ENCODE peak calls at places on chromosome 5, in five cellular contexts. One of them, this sample, is unnamed.

GRCh38 chr5:34627794-34628193 is 28.3 kb upstream of the RAI14 start:
- DNase-seq in neuronal stem cell: no peak
- DNase-seq in osteoblast: no peak
- DNase-seq in non-pigmented ciliary epithelial cell: peak
- DNase-seq in GM13976: no peak
- DNase-seq in this sample: peak

GRCh38 chr5:146060221-146060585 is 45.2 kb downstream of the PLAC8L1 start:
- DNase-seq in neuronal stem cell: no peak
- DNase-seq in osteoblast: peak
- DNase-seq in non-pigmented ciliary epithelial cell: no peak
- DNase-seq in GM13976: no peak
- DNase-seq in this sample: no peak

GRCh38 chr5:140311011-140311467 is 8.1 kb upstream of the PFDN1 start:
- DNase-seq in neuronal stem cell: no peak
- DNase-seq in osteoblast: peak
- DNase-seq in non-pigmented ciliary epithelial cell: peak
- DNase-seq in GM13976: no peak
- DNase-seq in this sample: peak

GRCh38 chr5:13133951-13134350 is 810.5 kb downstream of the DNAH5 start:
- DNase-seq in neuronal stem cell: no peak
- DNase-seq in osteoblast: no peak
- DNase-seq in non-pigmented ciliary epithelial cell: no peak
- DNase-seq in GM13976: no peak
- DNase-seq in this sample: no peak

GRCh38 chr5:74953961-74954720 is 88.0 kb upstream of the FAM169A start:
- DNase-seq in neuronal stem cell: no peak
- DNase-seq in osteoblast: peak
- DNase-seq in non-pigmented ciliary epithelial cell: no peak
- DNase-seq in GM13976: peak
- DNase-seq in this sample: no peak

GRCh38 chr5:121189569-121190305 is 661.9 kb upstream of the FTMT start:
- DNase-seq in neuronal stem cell: no peak
- DNase-seq in osteoblast: peak
- DNase-seq in non-pigmented ciliary epithelial cell: peak
- DNase-seq in GM13976: no peak
- DNase-seq in this sample: peak

GRCh38 chr5:146218163-146218562 is 14.8 kb downstream of the RBM27 start:
- DNase-seq in neuronal stem cell: no peak
- DNase-seq in osteoblast: no peak
- DNase-seq in non-pigmented ciliary epithelial cell: no peak
- DNase-seq in GM13976: no peak
- DNase-seq in this sample: no peak

GRCh38 chr5:98170994-98171393 is 602.5 kb upstream of the RGMB start:
- DNase-seq in neuronal stem cell: no peak
- DNase-seq in osteoblast: no peak
- DNase-seq in non-pigmented ciliary epithelial cell: no peak
- DNase-seq in GM13976: no peak
- DNase-seq in this sample: no peak

GRCh38 chr5:135140805-135141204 is 106.8 kb upstream of the PITX1 start:
- DNase-seq in neuronal stem cell: no peak
- DNase-seq in osteoblast: peak
- DNase-seq in non-pigmented ciliary epithelial cell: no peak
- DNase-seq in GM13976: no peak
- DNase-seq in this sample: no peak

GRCh38 chr5:1011226-1011631 is 2.6 kb downstream of the NKD2 start:
- DNase-seq in neuronal stem cell: no peak
- DNase-seq in osteoblast: peak
- DNase-seq in non-pigmented ciliary epithelial cell: no peak
- DNase-seq in GM13976: peak
- DNase-seq in this sample: no peak

GRCh38 chr5:15791859-15792258 is 291.9 kb downstream of the FBXL7 start:
- DNase-seq in neuronal stem cell: no peak
- DNase-seq in osteoblast: peak
- DNase-seq in non-pigmented ciliary epithelial cell: peak
- DNase-seq in GM13976: no peak
- DNase-seq in this sample: peak

GRCh38 chr5:1666221-1666620 is 133.4 kb downstream of the MRPL36 start:
- DNase-seq in neuronal stem cell: no peak
- DNase-seq in osteoblast: peak
- DNase-seq in non-pigmented ciliary epithelial cell: no peak
- DNase-seq in GM13976: no peak
- DNase-seq in this sample: no peak

GRCh38 chr5:135466178-135467050 is 14.3 kb upstream of the TIFAB start:
- DNase-seq in neuronal stem cell: peak
- DNase-seq in osteoblast: peak
- DNase-seq in non-pigmented ciliary epithelial cell: no peak
- DNase-seq in GM13976: peak
- DNase-seq in this sample: peak

GRCh38 chr5:7146886-7147285 is 249.1 kb upstream of the ADCY2 start:
- DNase-seq in neuronal stem cell: no peak
- DNase-seq in osteoblast: no peak
- DNase-seq in non-pigmented ciliary epithelial cell: no peak
- DNase-seq in GM13976: no peak
- DNase-seq in this sample: no peak

GRCh38 chr5:11656940-11657339 is 247.3 kb downstream of the CTNND2 start:
- DNase-seq in neuronal stem cell: no peak
- DNase-seq in osteoblast: no peak
- DNase-seq in non-pigmented ciliary epithelial cell: no peak
- DNase-seq in GM13976: no peak
- DNase-seq in this sample: no peak

GRCh38 chr5:178182158-178182876 is 4.9 kb downstream of the GMCL2 start:
- DNase-seq in neuronal stem cell: no peak
- DNase-seq in osteoblast: no peak
- DNase-seq in non-pigmented ciliary epithelial cell: no peak
- DNase-seq in GM13976: no peak
- DNase-seq in this sample: no peak

GRCh38 chr5:72109625-72110024 is 2.4 kb downstream of the MAP1B start:
- DNase-seq in neuronal stem cell: no peak
- DNase-seq in osteoblast: no peak
- DNase-seq in non-pigmented ciliary epithelial cell: no peak
- DNase-seq in GM13976: no peak
- DNase-seq in this sample: no peak

GRCh38 chr5:112418412-112419049 is 546 bp downstream of the EPB41L4A start:
- DNase-seq in neuronal stem cell: peak
- DNase-seq in osteoblast: peak
- DNase-seq in non-pigmented ciliary epithelial cell: no peak
- DNase-seq in GM13976: peak
- DNase-seq in this sample: no peak

GRCh38 chr5:93582677-93583524 is at the start of gene NR2F1:
- DNase-seq in neuronal stem cell: peak
- DNase-seq in osteoblast: peak
- DNase-seq in non-pigmented ciliary epithelial cell: peak
- DNase-seq in GM13976: peak
- DNase-seq in this sample: peak

GRCh38 chr5:14721990-14722656 is 57.6 kb downstream of the OTULIN start:
- DNase-seq in neuronal stem cell: no peak
- DNase-seq in osteoblast: peak
- DNase-seq in non-pigmented ciliary epithelial cell: no peak
- DNase-seq in GM13976: no peak
- DNase-seq in this sample: no peak

GRCh38 chr5:154197801-154198461 is 7.4 kb downstream of the GALNT10 start:
- DNase-seq in neuronal stem cell: no peak
- DNase-seq in osteoblast: peak
- DNase-seq in non-pigmented ciliary epithelial cell: no peak
- DNase-seq in GM13976: no peak
- DNase-seq in this sample: peak

GRCh38 chr5:171712616-171713015 is 73.0 kb upstream of the SMIM23 start:
- DNase-seq in neuronal stem cell: no peak
- DNase-seq in osteoblast: no peak
- DNase-seq in non-pigmented ciliary epithelial cell: no peak
- DNase-seq in GM13976: no peak
- DNase-seq in this sample: no peak

GRCh38 chr5:141960449-141961323 is 2.7 kb upstream of the PCDH12 start:
- DNase-seq in neuronal stem cell: peak
- DNase-seq in osteoblast: peak
- DNase-seq in non-pigmented ciliary epithelial cell: no peak
- DNase-seq in GM13976: peak
- DNase-seq in this sample: peak

GRCh38 chr5:23483090-23483489 is 24.3 kb upstream of the PRDM9 start:
- DNase-seq in neuronal stem cell: no peak
- DNase-seq in osteoblast: no peak
- DNase-seq in non-pigmented ciliary epithelial cell: no peak
- DNase-seq in GM13976: no peak
- DNase-seq in this sample: no peak

GRCh38 chr5:61229416-61229815 is 67.1 kb upstream of the SMIM15 start:
- DNase-seq in neuronal stem cell: no peak
- DNase-seq in osteoblast: no peak
- DNase-seq in non-pigmented ciliary epithelial cell: no peak
- DNase-seq in GM13976: no peak
- DNase-seq in this sample: no peak

GRCh38 chr5:150645070-150645700 is 4.7 kb downstream of the SYNPO start:
- DNase-seq in neuronal stem cell: peak
- DNase-seq in osteoblast: peak
- DNase-seq in non-pigmented ciliary epithelial cell: no peak
- DNase-seq in GM13976: no peak
- DNase-seq in this sample: no peak

This sample was measured in astrocyte of the cerebellum.